ENCODE peak calls at places on chromosome 1, in eight cellular contexts. H is pancreas, W is colonic mucosa, G is right atrium auricular region, C is left ventricle myocardium inferior, O is adrenal gland, L is keratinocyte, J is PC-3. I is an unnamed sample. For H3K4me1, the result is how much of the 10 kb centered on the place peaks cover.

GRCh38 chr1:3727825-3728776 is 24.1 kb upstream of the CCDC27 start:
- DNase-seq in H (peak), W (no peak), G (no peak), C (no peak), O (no peak), L (no peak), J (no peak), I (no peak)

GRCh38 chr1:202106340-202107284 is 16.1 kb upstream of the GPR37L1 start:
- DNase-seq in H (peak), W (peak), G (no peak), C (no peak), O (peak), L (no peak), J (peak), I (peak)

GRCh38 chr1:236705771-236706565 is 19.7 kb downstream of the ACTN2 start:
- DNase-seq in H (no peak), W (no peak), G (no peak), C (no peak), O (no peak), L (no peak), J (no peak), I (no peak)

GRCh38 chr1:54604051-54604450 is 19.3 kb downstream of the FAM151A start:
- DNase-seq in H (no peak), W (peak), G (no peak), C (no peak), O (no peak), L (no peak), J (no peak), I (peak)

GRCh38 chr1:165075725-165076370 is 280.7 kb downstream of the LMX1A start:
- DNase-seq in H (no peak), W (no peak), G (no peak), C (no peak), O (peak), L (no peak), J (peak), I (no peak)

GRCh38 chr1:167564592-167564991 is 11.0 kb upstream of the CREG1 start:
- DNase-seq in H (no peak), W (no peak), G (no peak), C (no peak), O (no peak), L (no peak), J (peak), I (no peak)

GRCh38 chr1:1135339-1136111 is 19.6 kb upstream of the C1orf159 start:
- DNase-seq in H (no peak), W (peak), G (no peak), C (no peak), O (no peak), L (no peak), J (no peak), I (no peak)

GRCh38 chr1:32953495-32953894 is 11.1 kb downstream of the RNF19B start:
- DNase-seq in H (no peak), W (no peak), G (no peak), C (no peak), O (no peak), L (no peak), J (peak), I (no peak)

GRCh38 chr1:45718289-45718688 is 30.3 kb downstream of the TMEM69 start:
- DNase-seq in H (no peak), W (no peak), G (no peak), C (no peak), O (no peak), L (no peak), J (no peak), I (no peak)

GRCh38 chr1:149936992-149937705 is 470 bp upstream of the MTMR11 start:
- DNase-seq in H (no peak), W (peak), G (no peak), C (no peak), O (no peak), L (peak), J (peak), I (peak)

GRCh38 chr1:12125422-12126355 is 41.1 kb upstream of the TNFRSF1B start:
- DNase-seq in H (no peak), W (no peak), G (no peak), C (no peak), O (no peak), L (no peak), J (no peak), I (no peak)

GRCh38 chr1:53562256-53562982 is 103.2 kb downstream of the DMRTB1 start:
- DNase-seq in H (no peak), W (no peak), G (no peak), C (no peak), O (no peak), L (no peak), J (no peak), I (no peak)

GRCh38 chr1:5647226-5647625 is 345.0 kb downstream of the NPHP4 start:
- DNase-seq in H (no peak), W (no peak), G (no peak), C (no peak), O (no peak), L (no peak), J (no peak), I (no peak)

GRCh38 chr1:6075747-6076146 is 30.1 kb downstream of the KCNAB2 start:
- DNase-seq in H (no peak), W (no peak), G (no peak), C (no peak), O (no peak), L (no peak), J (peak), I (no peak)

DNA sequence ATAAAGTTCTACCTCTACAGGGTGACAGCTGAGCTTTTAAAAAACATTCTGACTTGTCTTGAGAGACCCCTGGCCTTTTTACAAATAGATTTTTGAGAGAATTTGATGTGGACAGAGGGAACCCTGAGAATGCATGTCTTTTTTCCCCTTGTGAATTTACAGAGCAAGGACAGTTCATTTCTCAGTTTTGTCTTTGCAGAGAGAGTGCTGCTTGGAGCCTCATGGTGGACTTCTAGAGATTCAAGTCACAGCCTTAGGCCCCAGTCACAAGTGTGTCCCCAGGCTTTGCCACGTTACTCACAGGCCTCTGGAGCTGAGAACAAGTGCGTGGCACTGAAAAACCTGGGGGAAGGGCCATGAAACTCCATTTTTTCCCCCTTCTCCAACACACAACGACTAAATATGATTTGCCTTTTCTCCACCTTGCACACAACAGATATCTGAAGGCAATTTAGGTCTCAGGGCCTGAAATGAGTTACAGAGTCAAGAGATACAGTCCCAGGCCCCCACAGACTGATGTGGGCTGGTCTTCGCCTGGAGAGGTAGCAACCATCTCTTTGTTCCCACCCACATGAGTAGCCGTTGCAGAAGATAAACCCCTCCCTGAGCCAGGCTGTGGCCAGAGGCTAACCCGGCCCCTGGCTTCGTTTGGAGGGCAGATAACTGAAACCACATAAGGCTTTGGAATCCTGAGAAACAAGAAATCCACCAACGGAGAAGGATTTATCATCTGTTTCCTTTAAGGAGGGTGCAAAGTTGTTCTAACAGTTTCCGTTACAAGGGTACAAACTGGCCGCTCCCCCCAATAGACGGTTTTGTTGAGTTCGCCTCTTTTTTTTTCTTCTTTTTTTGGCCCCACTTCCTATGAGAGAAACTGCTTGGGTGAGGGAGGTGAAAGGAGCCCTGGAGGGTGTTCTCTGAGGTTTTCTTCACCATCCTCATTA is 1.0 kb upstream of the PIGV start:
- DNase-seq in H (no peak), W (peak), G (peak), C (peak), O (peak), L (no peak), J (peak), I (no peak)
- H3K4me1 ChIP-seq in H (under half), W (under half), G (under half), C (half or more), O (half or more), L (under half), J (half or more), I (under half)

GRCh38 chr1:95042286-95042685 is 30.5 kb downstream of the ALG14 start:
- DNase-seq in H (no peak), W (no peak), G (no peak), C (no peak), O (no peak), L (no peak), J (no peak), I (no peak)

GRCh38 chr1:95043141-95043980 is 29.4 kb downstream of the ALG14 start:
- DNase-seq in H (peak), W (peak), G (peak), C (peak), O (peak), L (no peak), J (peak), I (peak)

GRCh38 chr1:95039360-95040031 is 33.3 kb downstream of the ALG14 start:
- DNase-seq in H (peak), W (no peak), G (no peak), C (no peak), O (no peak), L (no peak), J (peak), I (no peak)

GRCh38 chr1:95041491-95042165 is 31.1 kb downstream of the ALG14 start:
- DNase-seq in H (no peak), W (peak), G (peak), C (peak), O (peak), L (no peak), J (peak), I (peak)

DNA sequence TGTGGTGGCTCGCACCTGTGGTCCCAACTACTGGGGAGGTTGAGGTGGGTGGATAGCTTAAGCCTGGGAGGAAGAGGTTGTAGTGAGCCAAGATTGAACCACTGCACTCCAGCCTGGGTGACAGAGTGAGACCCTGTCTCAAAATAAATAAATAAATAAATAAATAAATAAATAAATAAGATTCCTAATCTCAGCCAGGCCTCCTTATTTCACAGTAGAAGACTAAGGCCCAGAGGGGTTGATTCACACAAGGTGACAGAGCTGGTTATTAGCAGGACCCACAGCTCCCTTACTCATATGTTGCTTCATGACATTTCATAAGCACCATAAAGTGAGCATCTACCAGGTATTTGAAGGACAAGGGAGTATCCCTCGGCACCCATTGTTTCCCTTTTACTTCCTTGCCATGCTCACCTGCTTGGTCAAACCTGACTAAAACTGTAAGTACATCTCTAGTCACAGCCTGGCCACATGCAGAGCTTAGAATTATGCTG is 32.7 kb downstream of the ALG14 start:
- DNase-seq in H (no peak), W (no peak), G (no peak), C (no peak), O (no peak), L (no peak), J (peak), I (no peak)
- TF ChIP-seq CTCF in H (no peak), W (no peak), G (no peak), C (no peak), O (no peak), L (no peak), J (no peak), I (no peak)

GRCh38 chr1:15953294-15953771 is 22.6 kb downstream of the ZBTB17 start:
- DNase-seq in H (no peak), W (no peak), G (no peak), C (no peak), O (no peak), L (no peak), J (no peak), I (no peak)

GRCh38 chr1:15951341-15952153 is 24.4 kb downstream of the ZBTB17 start:
- DNase-seq in H (no peak), W (no peak), G (no peak), C (no peak), O (no peak), L (no peak), J (no peak), I (no peak)

GRCh38 chr1:15953791-15954201 is 22.1 kb downstream of the ZBTB17 start:
- DNase-seq in H (no peak), W (no peak), G (no peak), C (no peak), O (no peak), L (no peak), J (no peak), I (no peak)

GRCh38 chr1:15954316-15954715 is 21.6 kb downstream of the ZBTB17 start:
- DNase-seq in H (no peak), W (no peak), G (no peak), C (no peak), O (no peak), L (no peak), J (no peak), I (no peak)

DNA sequence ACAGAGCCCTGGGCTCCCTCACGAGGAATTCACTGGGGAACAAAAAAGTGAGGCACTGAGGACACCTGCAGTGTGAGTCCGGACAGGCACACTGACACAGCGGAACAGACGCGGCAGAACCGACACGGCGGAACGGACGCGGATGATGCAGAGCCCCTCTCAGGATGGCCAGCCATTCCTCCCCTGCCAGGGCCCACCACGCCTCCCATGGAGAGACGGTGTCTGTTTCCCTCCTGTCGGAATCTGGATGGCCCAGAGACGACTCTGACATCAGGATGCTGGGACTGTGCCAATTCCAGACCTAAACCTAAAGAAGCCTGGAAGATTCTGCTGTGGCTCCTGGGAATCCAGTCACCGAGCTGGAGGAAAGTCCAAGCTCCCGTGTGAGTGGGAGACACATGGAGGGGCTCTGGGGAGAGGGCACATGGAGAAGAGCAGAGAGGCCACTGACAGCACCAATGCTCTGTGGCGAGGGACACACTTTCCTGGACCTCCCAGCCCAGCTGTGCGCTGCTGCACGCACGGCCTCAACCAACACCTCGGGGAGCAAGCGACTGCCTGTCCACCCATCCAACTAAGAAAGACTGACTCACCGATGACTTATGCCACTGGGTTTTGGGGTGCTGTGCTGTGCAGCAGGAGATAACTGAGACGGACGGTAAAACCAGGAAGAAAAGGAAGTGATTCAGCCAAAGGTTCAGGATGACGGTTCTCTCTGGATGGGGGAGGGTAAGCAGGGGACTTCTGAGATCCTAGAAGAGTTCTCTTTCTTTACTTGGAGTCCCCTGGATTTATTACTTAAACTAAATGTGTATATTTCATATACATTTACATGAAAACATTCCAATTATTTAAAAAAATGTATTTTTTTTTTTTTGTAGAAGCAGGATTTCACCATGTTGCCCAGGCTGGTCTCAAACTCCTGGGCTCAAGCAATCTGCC is 23.3 kb downstream of the ZBTB17 start:
- DNase-seq in H (no peak), W (no peak), G (no peak), C (no peak), O (no peak), L (peak), J (peak), I (no peak)
- H3K4me3 ChIP-seq in H (no peak), W (no peak), G (no peak), C (no peak), O (no peak), L (no peak), J (peak), I (no peak)

DNA sequence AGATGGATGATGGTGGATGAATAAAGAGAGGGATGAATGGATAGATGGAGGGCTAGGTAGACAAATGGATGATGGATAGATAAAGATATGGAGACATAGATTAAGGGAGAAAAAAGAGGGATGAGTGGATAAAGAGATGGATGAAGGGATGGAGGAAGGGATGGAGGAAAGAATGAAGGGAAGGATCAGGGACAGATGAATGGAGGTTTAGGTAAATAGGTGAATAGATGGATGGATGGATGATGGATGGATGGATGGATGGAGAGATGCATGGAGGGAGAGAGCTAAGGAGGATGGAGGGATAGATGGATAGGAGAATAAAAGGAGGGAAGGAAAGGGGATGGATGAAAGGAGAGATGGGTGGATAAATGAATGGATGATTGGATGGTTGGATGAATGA is 28.8 kb downstream of the PLXNA2 start:
- DNase-seq in H (no peak), W (no peak), G (no peak), C (no peak), O (no peak), L (no peak), J (no peak), I (no peak)
- H3K4me1 ChIP-seq in H (under half), W (under half), G (under half), C (half or more), O (under half), L (under half), J (under half), I (half or more)

GRCh38 chr1:16150508-16150907 is 5.4 kb downstream of the EPHA2 start:
- DNase-seq in H (no peak), W (no peak), G (no peak), C (no peak), O (no peak), L (no peak), J (no peak), I (no peak)

GRCh38 chr1:16151985-16152384 is 3.9 kb downstream of the EPHA2 start:
- DNase-seq in H (no peak), W (no peak), G (no peak), C (no peak), O (no peak), L (no peak), J (no peak), I (no peak)

GRCh38 chr1:16152521-16153087 is 3.3 kb downstream of the EPHA2 start:
- DNase-seq in H (no peak), W (peak), G (no peak), C (peak), O (no peak), L (no peak), J (no peak), I (no peak)

GRCh38 chr1:16149702-16150488 is 6.0 kb downstream of the EPHA2 start:
- DNase-seq in H (no peak), W (no peak), G (no peak), C (no peak), O (no peak), L (no peak), J (no peak), I (no peak)

GRCh38 chr1:16151200-16151708 is 4.6 kb downstream of the EPHA2 start:
- DNase-seq in H (no peak), W (no peak), G (no peak), C (no peak), O (peak), L (no peak), J (no peak), I (no peak)
- TF ChIP-seq CTCF in H (no peak), W (no peak), G (peak), C (peak), O (no peak), L (no peak), J (peak), I (no peak)

GRCh38 chr1:23103001-23103879 is 65.4 kb downstream of the LUZP1 start:
- DNase-seq in H (no peak), W (peak), G (no peak), C (no peak), O (no peak), L (no peak), J (peak), I (no peak)

GRCh38 chr1:23101101-23101827 is 67.4 kb downstream of the LUZP1 start:
- DNase-seq in H (no peak), W (no peak), G (no peak), C (no peak), O (no peak), L (no peak), J (peak), I (no peak)

GRCh38 chr1:23100074-23100748 is 68.4 kb downstream of the LUZP1 start:
- DNase-seq in H (no peak), W (no peak), G (peak), C (no peak), O (peak), L (no peak), J (peak), I (no peak)

GRCh38 chr1:23099171-23099536 is 69.5 kb downstream of the LUZP1 start:
- DNase-seq in H (no peak), W (no peak), G (no peak), C (no peak), O (no peak), L (no peak), J (no peak), I (no peak)

DNA sequence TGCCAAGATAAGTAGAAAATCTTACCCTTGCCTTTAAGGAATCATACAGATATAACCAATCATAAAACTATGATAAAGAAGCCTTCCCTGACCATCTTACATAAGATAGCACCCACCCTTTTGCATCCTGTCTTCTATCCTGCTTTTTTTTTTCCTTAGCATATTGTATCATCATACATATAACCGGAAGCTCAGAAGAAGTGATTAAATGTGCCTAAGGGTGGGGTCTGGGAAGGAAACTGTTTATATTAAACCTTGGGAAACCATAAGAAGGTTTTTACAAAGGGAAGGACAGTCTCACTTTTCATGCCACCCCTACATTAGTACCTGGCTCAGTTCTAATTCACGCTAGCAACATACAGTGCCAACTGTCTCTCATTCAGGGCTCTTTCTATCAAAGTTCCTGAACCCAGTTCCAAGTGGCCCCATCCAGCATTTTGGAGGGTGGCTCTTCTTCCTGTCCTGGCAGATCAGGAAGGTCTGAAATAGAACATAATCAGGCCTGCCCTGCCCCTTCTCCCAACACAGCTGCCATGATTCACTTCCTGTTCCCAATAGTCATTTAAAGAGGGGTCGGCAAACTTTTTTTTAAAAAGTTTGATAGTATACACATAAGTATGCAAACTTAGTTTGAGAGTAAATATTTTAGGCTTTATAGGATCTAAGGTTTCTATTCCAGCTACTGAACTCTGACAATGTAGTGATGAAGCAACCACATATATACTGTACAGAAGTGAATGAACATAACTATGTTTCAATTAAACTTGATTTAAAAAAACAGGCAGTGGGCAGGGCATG is 66.6 kb downstream of the LUZP1 start:
- DNase-seq in H (no peak), W (peak), G (no peak), C (no peak), O (no peak), L (no peak), J (peak), I (no peak)
- H3K4me3 ChIP-seq in H (no peak), W (no peak), G (no peak), C (no peak), O (peak), L (no peak), J (peak), I (no peak)